ENCODE peak calls at places on chromosome 22, in six cellular contexts. D, C, O, W, R and X are unnamed samples.

GRCh38 chr22:24093855-24094254 is 82.8 kb downstream of the CABIN1 start:
- DNase-seq in R (no peak), D (no peak), O (no peak), W (no peak), C (no peak), X (no peak)

GRCh38 chr22:22887621-22888503 is at the start of gene IGLL5:
- DNase-seq in O (no peak), W (no peak), R (no peak), D (no peak), C (no peak), X (peak)

GRCh38 chr22:32864041-32864440 is 62.5 kb downstream of the TIMP3 start:
- DNase-seq in C (no peak), W (no peak), R (no peak), O (no peak), D (no peak), X (no peak)

GRCh38 chr22:39938509-39938908 is 21.7 kb upstream of the TMA7B start:
- DNase-seq in D (no peak), O (no peak), R (no peak), W (no peak), C (no peak), X (no peak)

GRCh38 chr22:41377846-41378245 is 3.9 kb upstream of the TEF start:
- DNase-seq in R (no peak), D (no peak), O (no peak), W (no peak), C (no peak), X (no peak)

GRCh38 chr22:23815781-23816551 is 22.8 kb downstream of the DERL3 start:
- DNase-seq in C (no peak), W (no peak), D (no peak), O (no peak), R (no peak), X (no peak)

GRCh38 chr22:30386608-30386959 is 627 bp downstream of the RNF215 start:
- DNase-seq in W (no peak), O (no peak), C (no peak), R (no peak), D (no peak), X (no peak)

GRCh38 chr22:33380789-33381530 is 322.8 kb upstream of the SYN3 start:
- DNase-seq in R (peak), O (no peak), W (no peak), D (no peak), C (peak), X (no peak)

GRCh38 chr22:29207562-29208501 is 2.1 kb downstream of the EMID1 start:
- DNase-seq in R (no peak), O (no peak), C (no peak), W (no peak), D (no peak), X (no peak)

GRCh38 chr22:39077513-39077840 is 402 bp downstream of the APOBEC3G start:
- DNase-seq in C (no peak), W (no peak), O (no peak), D (no peak), R (no peak), X (no peak)

GRCh38 chr22:38176170-38176741 is 5.4 kb downstream of the PLA2G6 start:
- DNase-seq in W (no peak), C (peak), O (no peak), D (no peak), R (peak), X (no peak)

GRCh38 chr22:19488884-19489843 is 9.4 kb downstream of the CDC45 start:
- DNase-seq in O (no peak), C (peak), R (no peak), W (no peak), D (no peak), X (no peak)

GRCh38 chr22:23193420-23193819 is 13.1 kb downstream of the BCR start:
- DNase-seq in C (no peak), R (no peak), O (no peak), W (no peak), D (no peak), X (no peak)

GRCh38 chr22:39138357-39138997 is 14.0 kb downstream of the CBX7 start:
- DNase-seq in O (no peak), C (no peak), D (peak), R (no peak), W (no peak), X (no peak)

GRCh38 chr22:38824587-38824986 is 19.2 kb downstream of the NPTXR start:
- DNase-seq in R (peak), W (peak), O (no peak), C (peak), D (peak), X (peak)

GRCh38 chr22:29380032-29380781 is 8.2 kb downstream of the AP1B1 start:
- DNase-seq in D (no peak), W (no peak), R (no peak), O (no peak), C (peak), X (no peak)

GRCh38 chr22:39148727-39149535 is 3.5 kb downstream of the CBX7 start:
- DNase-seq in D (peak), R (no peak), C (no peak), W (peak), O (no peak), X (peak)

GRCh38 chr22:22195265-22196017 is 49.1 kb upstream of the VPREB1 start:
- DNase-seq in C (peak), D (peak), W (peak), O (peak), R (peak), X (peak)

GRCh38 chr22:32723632-32724031 is 77.9 kb upstream of the TIMP3 start:
- DNase-seq in D (no peak), R (peak), W (no peak), C (peak), O (no peak), X (peak)

GRCh38 chr22:43187171-43188099 is 501 bp upstream of the TTLL12 start:
- DNase-seq in D (peak), W (peak), O (peak), R (peak), C (peak), X (peak)
- H3K9ac ChIP-seq in D (peak), W (no peak), O (peak), R (peak), C (peak), X (peak)

GRCh38 chr22:46115755-46116490 is 34.4 kb upstream of the PPARA start:
- DNase-seq in C (no peak), R (no peak), O (no peak), D (no peak), W (no peak), X (no peak)
- H3K9ac ChIP-seq in C (no peak), R (peak), O (peak), D (no peak), W (no peak), X (no peak)

GRCh38 chr22:44700456-44700855 is 1.5 kb upstream of the PRR5 start:
- DNase-seq in D (no peak), W (no peak), R (no peak), O (no peak), C (peak), X (no peak)

GRCh38 chr22:44703269-44703870 is 1.4 kb downstream of the PRR5 start:
- DNase-seq in O (no peak), C (no peak), W (no peak), D (no peak), R (no peak), X (no peak)

GRCh38 chr22:44702479-44703219 is 645 bp downstream of the PRR5 start:
- DNase-seq in D (peak), O (no peak), R (peak), W (peak), C (peak), X (peak)

GRCh38 chr22:44701187-44701586 is 817 bp upstream of the PRR5 start:
- DNase-seq in O (no peak), D (no peak), C (no peak), W (no peak), R (no peak), X (no peak)

DNA sequence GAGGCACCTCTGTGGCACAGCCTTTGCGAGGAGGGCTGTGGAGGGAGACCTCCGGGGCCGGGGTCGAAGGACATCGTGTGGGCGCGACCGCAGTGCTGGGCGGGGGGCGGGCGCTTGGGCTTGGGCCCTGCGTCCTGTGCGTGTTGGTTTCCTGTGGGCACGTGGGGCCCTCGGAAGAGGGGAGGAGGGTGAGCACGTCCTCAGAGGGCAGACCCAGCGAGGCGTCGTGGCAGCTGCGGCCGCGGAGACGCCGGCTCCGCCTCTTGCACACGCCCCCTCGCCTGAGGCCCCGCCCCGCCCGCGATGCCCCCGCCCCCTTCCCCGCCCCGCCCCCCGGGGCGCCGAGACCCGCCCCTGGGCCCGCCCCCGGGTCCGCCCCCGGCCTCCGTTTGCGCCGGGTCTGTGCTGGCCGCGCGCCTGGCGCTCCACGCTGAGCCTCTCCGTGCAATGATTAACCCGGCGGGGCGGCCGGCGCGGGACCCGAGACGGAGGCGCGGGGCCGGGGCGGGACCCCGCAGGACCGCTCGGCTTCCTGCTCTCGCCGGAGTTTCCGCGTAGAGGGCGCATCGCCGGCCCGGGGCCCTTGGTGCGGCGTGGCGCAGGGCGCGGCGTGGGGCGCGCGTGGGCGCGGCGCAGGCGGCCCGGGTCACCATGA is at the start of gene PRR5:
- DNase-seq in C (peak), R (peak), W (peak), D (peak), O (peak), X (peak)
- H3K9ac ChIP-seq in C (peak), R (peak), W (no peak), D (no peak), O (peak), X (peak)

DNA sequence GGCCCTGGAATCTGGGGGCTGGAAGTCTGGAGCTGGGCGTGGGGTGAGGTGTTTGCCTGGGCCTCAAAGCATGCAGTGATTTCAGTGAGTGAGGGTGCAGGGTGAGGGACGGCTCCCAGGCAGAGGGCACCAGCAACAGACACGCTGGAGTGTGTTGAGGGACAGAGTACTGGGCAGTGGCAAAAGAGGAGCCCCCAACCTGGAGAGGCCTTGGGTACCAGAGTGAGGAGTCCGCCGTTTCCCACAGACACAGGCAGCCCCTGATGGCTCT is 12.0 kb upstream of the TBC1D22A start:
- DNase-seq in C (no peak), R (no peak), D (no peak), W (no peak), O (no peak), X (no peak)
- H3K9ac ChIP-seq in C (no peak), R (no peak), D (no peak), W (no peak), O (no peak), X (no peak)

DNA sequence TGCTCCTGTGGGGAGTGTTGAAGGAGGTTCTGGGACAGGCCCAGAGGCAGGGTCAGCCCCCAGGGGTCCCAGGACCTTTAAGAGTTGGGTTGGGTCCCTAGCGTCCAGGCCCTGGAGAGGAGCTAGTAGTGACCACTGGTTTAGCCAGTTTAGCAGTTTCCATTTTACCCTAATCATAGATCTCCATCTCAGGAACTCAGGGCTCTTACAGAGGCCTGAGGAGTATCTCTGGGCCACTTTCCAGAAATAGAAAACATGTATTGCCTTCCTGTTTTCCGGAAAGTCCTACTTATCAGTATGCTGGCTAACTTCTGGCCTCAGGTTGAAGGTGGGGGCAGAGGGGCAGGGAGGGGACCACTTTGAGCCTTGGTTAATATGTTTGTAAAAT is 13.5 kb downstream of the NCF4 start:
- DNase-seq in W (no peak), R (no peak), D (no peak), C (no peak), O (no peak), X (no peak)
- H3K9ac ChIP-seq in W (no peak), R (no peak), D (no peak), C (no peak), O (no peak), X (no peak)

GRCh38 chr22:26564181-26564580 is 25.8 kb downstream of the TPST2 start:
- DNase-seq in W (no peak), R (no peak), D (no peak), O (no peak), C (no peak), X (no peak)
- H3K9ac ChIP-seq in W (no peak), R (no peak), D (no peak), O (no peak), C (no peak), X (no peak)

GRCh38 chr22:20550057-20550817 is 42.8 kb downstream of the MED15 start:
- DNase-seq in D (no peak), W (no peak), R (no peak), C (no peak), O (no peak), X (no peak)
- H3K9ac ChIP-seq in D (no peak), W (no peak), R (peak), C (peak), O (no peak), X (no peak)

DNA sequence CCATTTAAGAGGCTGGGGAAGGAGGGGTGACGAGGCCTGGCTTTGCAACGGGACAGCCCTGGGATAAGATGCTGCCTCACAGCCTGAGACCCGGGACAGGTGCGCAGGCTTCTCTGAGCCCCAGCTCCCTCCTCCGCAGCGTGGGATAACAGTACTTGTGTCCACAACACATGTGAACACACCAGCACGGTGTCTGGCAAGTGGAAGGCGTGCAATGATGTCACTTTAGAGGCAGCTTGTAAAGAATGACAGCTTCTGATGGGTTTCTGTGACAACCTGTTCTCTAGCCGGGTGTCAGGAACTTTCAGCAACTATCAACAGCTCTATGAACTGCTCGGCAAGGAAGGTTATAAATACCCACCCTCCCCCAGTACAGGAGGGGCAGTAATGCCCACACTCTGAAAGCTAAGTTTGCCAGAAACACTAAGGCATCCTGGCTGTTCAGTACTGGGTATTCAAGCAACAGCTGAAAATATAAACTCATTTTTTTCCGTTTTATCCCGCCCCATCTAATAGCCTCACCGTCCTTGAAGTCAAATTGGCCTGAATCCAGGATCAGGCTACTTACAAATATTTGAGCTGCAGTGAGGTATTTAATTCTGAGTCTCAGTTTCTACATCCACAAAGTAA is 59.7 kb downstream of the MYH9 start:
- DNase-seq in O (no peak), W (no peak), D (no peak), C (peak), R (peak), X (no peak)
- H3K9ac ChIP-seq in O (peak), W (no peak), D (no peak), C (peak), R (peak), X (no peak)

GRCh38 chr22:42745118-42745517 is 24.4 kb upstream of the A4GALT start:
- DNase-seq in D (no peak), O (no peak), C (peak), R (peak), W (no peak), X (no peak)
- H3K9ac ChIP-seq in D (no peak), O (no peak), C (no peak), R (no peak), W (no peak), X (no peak)

GRCh38 chr22:50561401-50562074 is 1.2 kb downstream of the SYCE3 start:
- DNase-seq in O (no peak), D (no peak), C (no peak), R (no peak), W (no peak), X (no peak)

GRCh38 chr22:50560034-50560433 is 2.7 kb downstream of the SYCE3 start:
- DNase-seq in C (no peak), W (no peak), R (no peak), D (no peak), O (no peak), X (no peak)

GRCh38 chr22:50563410-50564160 is 866 bp upstream of the SYCE3 start:
- DNase-seq in W (no peak), D (no peak), C (no peak), O (no peak), R (no peak), X (no peak)

GRCh38 chr22:50564289-50564688 is 1.6 kb upstream of the SYCE3 start:
- DNase-seq in C (no peak), D (no peak), R (no peak), W (no peak), O (no peak), X (no peak)

GRCh38 chr22:50562523-50563409 is at the start of gene SYCE3:
- DNase-seq in O (peak), R (peak), D (peak), W (peak), C (peak), X (peak)
- H3K9ac ChIP-seq in O (peak), R (peak), D (peak), W (no peak), C (peak), X (peak)